ENCODE peak calls at places on chromosomes 12 and 14, in nine cellular contexts. N is NCI-H2081, R is endothelial cell, W is esophagus muscularis mucosa, S is ovary, F is neural progenitor cell, D is RWPE1, J is NCI-H2029, L is lower leg skin. X is an unnamed sample.
A peak's percentile ranks its signal among the peaks of the same experiment; 100 is the strongest.

GRCh38 chr12:89244536-89244935 is 107.8 kb downstream of the DUSP6 start:
- DNase-seq in N (no peak), R (no peak), W (no peak), S (no peak), F (no peak), D (no peak), J (no peak), L (no peak), X (no peak)

GRCh38 chr12:107864235-107864634 is 89.7 kb downstream of the ASCL4 start:
- DNase-seq in N (peak; percentile 17), R (no peak), W (no peak), S (no peak), F (peak; percentile 51), D (no peak), J (no peak), L (no peak), X (no peak)

GRCh38 chr12:12837025-12837872 is 24.1 kb downstream of the DDX47 start:
- DNase-seq in N (peak; percentile 42), R (peak; percentile 12), W (no peak), S (peak; percentile 62), F (peak; percentile 57), D (peak; percentile 69), J (peak; percentile 13), L (peak; percentile 82), X (no peak)

GRCh38 chr12:92108651-92109050 is 37.0 kb downstream of the BTG1 start:
- DNase-seq in N (no peak), R (no peak), W (no peak), S (peak; percentile 39), F (peak; percentile 59), D (no peak), J (no peak), L (no peak), X (no peak)

GRCh38 chr12:15001733-15002471 is 29.1 kb downstream of the PDE6H start:
- DNase-seq in N (no peak), R (peak; percentile 13), W (no peak), S (peak; percentile 52), F (peak; percentile 45), D (no peak), J (no peak), L (peak; percentile 86), X (no peak)

GRCh38 chr12:2429032-2429431 is 365.7 kb upstream of the FKBP4 start:
- DNase-seq in N (no peak), R (no peak), W (no peak), S (no peak), F (no peak), D (no peak), J (peak; percentile 2), L (no peak), X (no peak)

GRCh38 chr14:99261916-99262787 is 9.8 kb downstream of the BCL11B start:
- DNase-seq in N (no peak), R (no peak), W (no peak), S (no peak), F (no peak), D (no peak), J (no peak), L (no peak), X (no peak)

GRCh38 chr14:46490150-46490769 is 161.3 kb downstream of the RPL10L start:
- DNase-seq in N (peak; percentile 23), R (peak; percentile 44), W (no peak), S (no peak), F (peak; percentile 57), D (peak; percentile 1), J (no peak), L (no peak), X (no peak)

GRCh38 chr12:76375939-76376338 is 27.7 kb upstream of the BBS10 start:
- DNase-seq in N (no peak), R (no peak), W (no peak), S (no peak), F (no peak), D (no peak), J (no peak), L (no peak), X (no peak)

GRCh38 chr12:19819231-19819630 is 379.9 kb downstream of the AEBP2 start:
- DNase-seq in N (no peak), R (no peak), W (no peak), S (peak; percentile 59), F (no peak), D (no peak), J (no peak), L (no peak), X (no peak)

GRCh38 chr12:65952737-65953209 is 128.5 kb downstream of the HMGA2 start:
- DNase-seq in N (no peak), R (no peak), W (no peak), S (no peak), F (no peak), D (no peak), J (no peak), L (no peak), X (no peak)

GRCh38 chr12:10212623-10213131 is at the start of gene GABARAPL1:
- DNase-seq in N (peak; percentile 64), R (peak; percentile 81), W (peak; percentile 97), S (peak; percentile 93), F (peak; percentile 85), D (peak; percentile 79), J (peak; percentile 70), L (peak; percentile 97), X (peak; percentile 68)

GRCh38 chr14:80425686-80426085 is 214.4 kb upstream of the DIO2 start:
- DNase-seq in N (no peak), R (no peak), W (no peak), S (no peak), F (no peak), D (peak; percentile 77), J (no peak), L (no peak), X (no peak)

GRCh38 chr14:56686416-56686815 is 106.8 kb downstream of the TMEM260 start:
- DNase-seq in N (peak; percentile 7), R (peak; percentile 7), W (no peak), S (no peak), F (peak; percentile 73), D (no peak), J (peak; percentile 45), L (no peak), X (no peak)

GRCh38 chr14:91369628-91370445 is 47.8 kb downstream of the CCDC88C start:
- DNase-seq in N (peak; percentile 83), R (no peak), W (no peak), S (no peak), F (no peak), D (peak; percentile 70), J (no peak), L (no peak), X (no peak)

GRCh38 chr12:644818-645552 is 18.3 kb downstream of the NINJ2 start:
- DNase-seq in N (no peak), R (no peak), W (no peak), S (no peak), F (no peak), D (no peak), J (no peak), L (no peak), X (no peak)

GRCh38 chr12:51048601-51049369 is 658 bp downstream of the LETMD1 start:
- DNase-seq in N (peak; percentile 16), R (no peak), W (no peak), S (no peak), F (peak; percentile 17), D (no peak), J (no peak), L (no peak), X (no peak)

GRCh38 chr14:71396050-71396677 is 488.9 kb downstream of the PCNX1 start:
- DNase-seq in N (no peak), R (no peak), W (no peak), S (no peak), F (no peak), D (no peak), J (no peak), L (no peak), X (no peak)

GRCh38 chr14:105021656-105022275 is 883 bp upstream of the CDCA4 start:
- DNase-seq in N (peak; percentile 85), R (peak; percentile 39), W (no peak), S (peak; percentile 56), F (peak; percentile 76), D (no peak), J (no peak), L (no peak), X (no peak)

X was measured in mesothelial cell of epicardium.